ENCODE peak calls at places on chromosomes 1 and 21, in eight cellular contexts. L is GM12891, F is stomach, K is GM12878, X is Panc1, C is GM12892, U is breast epithelium, T is HCT116. R is an unnamed sample.

GRCh38 chr1:58618303-58618702 is 41.3 kb upstream of the TACSTD2 start:
- DNase-seq in L (no peak), F (peak), K (no peak), X (no peak), C (no peak), U (peak), T (no peak), R (no peak)

GRCh38 chr1:86774305-86775304 is 70.2 kb downstream of the SH3GLB1 start:
- DNase-seq in L (no peak), F (peak), K (peak), X (peak), C (no peak), U (no peak), T (peak), R (no peak)

GRCh38 chr1:203663820-203664219 is 37.2 kb downstream of the ATP2B4 start:
- DNase-seq in L (no peak), F (no peak), K (no peak), X (no peak), C (no peak), U (no peak), T (no peak), R (no peak)

GRCh38 chr1:8649875-8650274 is 167.6 kb downstream of the RERE start:
- DNase-seq in L (no peak), F (no peak), K (no peak), X (no peak), C (no peak), U (no peak), T (no peak), R (no peak)

GRCh38 chr1:185291647-185292046 is 25.4 kb downstream of the IVNS1ABP start:
- DNase-seq in L (no peak), F (no peak), K (no peak), X (no peak), C (no peak), U (no peak), T (no peak), R (no peak)

GRCh38 chr1:115068780-115069179 is 20.5 kb downstream of the TSPAN2 start:
- DNase-seq in L (no peak), F (peak), K (no peak), X (no peak), C (no peak), U (no peak), T (no peak), R (no peak)

GRCh38 chr1:89822999-89823628 is 2.3 kb downstream of the LRRC8D start:
- DNase-seq in L (no peak), F (no peak), K (no peak), X (no peak), C (no peak), U (no peak), T (no peak), R (no peak)

GRCh38 chr1:87024936-87025537 is 110.6 kb downstream of the HS2ST1 start:
- DNase-seq in L (no peak), F (no peak), K (no peak), X (peak), C (no peak), U (no peak), T (peak), R (no peak)

GRCh38 chr21:38343691-38344090 is 86.9 kb downstream of the KCNJ15 start:
- DNase-seq in L (no peak), F (peak), K (no peak), X (no peak), C (no peak), U (no peak), T (no peak), R (no peak)

GRCh38 chr1:50420689-50421365 is 2.4 kb downstream of the DMRTA2 start:
- DNase-seq in L (peak), F (no peak), K (no peak), X (no peak), C (no peak), U (no peak), T (no peak), R (no peak)

GRCh38 chr1:39158330-39159086 is 46.0 kb upstream of the MACF1 start:
- DNase-seq in L (no peak), F (peak), K (peak), X (peak), C (no peak), U (peak), T (no peak), R (no peak)

GRCh38 chr1:84375965-84376910 is 22.0 kb upstream of the DNASE2B start:
- DNase-seq in L (no peak), F (no peak), K (no peak), X (no peak), C (no peak), U (no peak), T (no peak), R (no peak)

GRCh38 chr1:71014110-71014509 is 33.5 kb downstream of the PTGER3 start:
- DNase-seq in L (no peak), F (no peak), K (no peak), X (no peak), C (no peak), U (no peak), T (no peak), R (no peak)

GRCh38 chr1:18155881-18156385 is 48.3 kb downstream of the IGSF21 start:
- DNase-seq in L (no peak), F (no peak), K (no peak), X (no peak), C (no peak), U (no peak), T (no peak), R (no peak)

GRCh38 chr21:36491191-36491916 is 11.4 kb upstream of the CLDN14 start:
- DNase-seq in L (no peak), F (no peak), K (no peak), X (no peak), C (no peak), U (no peak), T (no peak), R (no peak)

GRCh38 chr1:151197863-151198253 is 494 bp upstream of the PIP5K1A start:
- DNase-seq in L (no peak), F (no peak), K (no peak), X (no peak), C (no peak), U (no peak), T (no peak), R (no peak)

GRCh38 chr1:59522925-59523505 is 226.1 kb downstream of the FGGY start:
- DNase-seq in L (no peak), F (no peak), K (no peak), X (no peak), C (no peak), U (no peak), T (no peak), R (no peak)

GRCh38 chr1:20371411-20371810 is 80.7 kb downstream of the VWA5B1 start:
- DNase-seq in L (no peak), F (no peak), K (no peak), X (no peak), C (no peak), U (no peak), T (no peak), R (no peak)

GRCh38 chr1:95382385-95382784 is 148.4 kb downstream of the RWDD3 start:
- DNase-seq in L (no peak), F (no peak), K (no peak), X (no peak), C (no peak), U (no peak), T (no peak), R (no peak)

GRCh38 chr1:70866522-70867256 is 180.9 kb downstream of the PTGER3 start:
- DNase-seq in L (no peak), F (peak), K (no peak), X (no peak), C (no peak), U (no peak), T (no peak), R (no peak)

GRCh38 chr1:58881471-58881994 is 97.7 kb upstream of the JUN start:
- DNase-seq in L (no peak), F (peak), K (no peak), X (no peak), C (no peak), U (no peak), T (peak), R (no peak)

GRCh38 chr1:203290261-203291089 is 14.8 kb upstream of the BTG2 start:
- DNase-seq in L (peak), F (peak), K (no peak), X (no peak), C (peak), U (peak), T (no peak), R (peak)

GRCh38 chr1:2650967-2651645 is 18.3 kb upstream of the MMEL1 start:
- DNase-seq in L (no peak), F (peak), K (no peak), X (no peak), C (no peak), U (peak), T (no peak), R (no peak)

GRCh38 chr1:25703671-25704637 is 87.4 kb downstream of the MAN1C1 start:
- DNase-seq in L (no peak), F (no peak), K (no peak), X (no peak), C (no peak), U (no peak), T (no peak), R (no peak)

GRCh38 chr1:25707280-25708016 is 90.9 kb downstream of the MAN1C1 start:
- DNase-seq in L (no peak), F (no peak), K (no peak), X (no peak), C (no peak), U (no peak), T (no peak), R (no peak)

GRCh38 chr1:25706146-25707089 is 89.8 kb downstream of the MAN1C1 start:
- DNase-seq in L (no peak), F (no peak), K (no peak), X (no peak), C (no peak), U (no peak), T (no peak), R (no peak)

GRCh38 chr1:25703041-25703440 is 86.5 kb downstream of the MAN1C1 start:
- DNase-seq in L (no peak), F (no peak), K (no peak), X (no peak), C (no peak), U (no peak), T (no peak), R (no peak)

GRCh38 chr1:25705699-25706098 is 89.1 kb downstream of the MAN1C1 start:
- DNase-seq in L (no peak), F (no peak), K (no peak), X (no peak), C (no peak), U (no peak), T (no peak), R (no peak)
- TF ChIP-seq POLR2AphosphoS5 in L (no peak), F (no peak), K (no peak), X (no peak), C (no peak), U (no peak), T (no peak), R (no peak)

DNA sequence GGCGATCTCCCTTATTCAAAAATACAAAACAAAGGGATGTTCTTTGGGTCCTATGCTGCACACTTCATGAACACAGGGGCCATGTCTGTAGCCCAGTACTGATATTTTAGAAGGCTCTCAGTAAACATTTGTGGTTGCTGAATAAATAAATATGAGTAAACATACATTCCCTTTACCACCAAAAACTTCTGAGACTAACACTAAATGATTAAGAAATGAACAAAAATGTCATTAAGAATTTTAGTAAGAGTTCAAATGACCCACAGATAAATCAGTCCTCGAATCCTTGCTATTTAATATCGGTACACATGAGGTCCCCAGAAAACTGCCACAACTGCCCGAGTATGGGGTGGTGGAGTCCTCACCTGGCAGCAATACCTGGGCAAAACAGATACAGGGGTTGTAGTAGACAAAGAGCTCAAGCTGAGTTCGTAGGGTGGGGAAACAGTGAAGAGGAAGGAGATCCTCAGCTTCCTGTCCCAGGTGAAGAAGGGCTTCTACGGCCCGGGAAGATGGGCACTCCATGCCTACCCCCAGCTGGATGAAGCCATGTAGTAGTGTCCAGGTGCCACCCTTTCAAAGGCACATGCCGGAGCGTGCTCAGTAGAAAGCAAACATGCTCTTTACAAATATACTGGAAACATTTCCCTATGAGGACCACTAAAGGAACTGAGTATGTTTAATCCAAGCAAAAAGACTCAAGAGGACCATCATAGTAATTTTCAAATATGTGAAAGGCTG is 72.6 kb upstream of the ARHGAP29 start:
- DNase-seq in L (no peak), F (no peak), K (no peak), X (no peak), C (no peak), U (no peak), T (no peak), R (no peak)
- TF ChIP-seq POLR2AphosphoS5 in L (no peak), F (no peak), K (no peak), X (no peak), C (no peak), U (no peak), T (no peak), R (no peak)

GRCh38 chr21:42974832-42975820 is 764 bp downstream of the PKNOX1 start:
- DNase-seq in L (peak), F (peak), K (no peak), X (no peak), C (peak), U (peak), T (no peak), R (no peak)
- TF ChIP-seq POLR2AphosphoS5 in L (no peak), F (peak), K (peak), X (peak), C (peak), U (peak), T (no peak), R (peak)

GRCh38 chr1:66334311-66334710 is 199.6 kb upstream of the SGIP1 start:
- DNase-seq in L (no peak), F (no peak), K (no peak), X (no peak), C (no peak), U (no peak), T (no peak), R (no peak)

GRCh38 chr1:66336641-66336991 is 197.3 kb upstream of the SGIP1 start:
- DNase-seq in L (no peak), F (no peak), K (no peak), X (no peak), C (no peak), U (no peak), T (no peak), R (no peak)

GRCh38 chr1:66337249-66337648 is 196.7 kb upstream of the SGIP1 start:
- DNase-seq in L (no peak), F (no peak), K (no peak), X (no peak), C (no peak), U (no peak), T (no peak), R (no peak)

GRCh38 chr1:66335125-66335524 is 198.8 kb upstream of the SGIP1 start:
- DNase-seq in L (no peak), F (no peak), K (no peak), X (no peak), C (no peak), U (no peak), T (no peak), R (no peak)

GRCh38 chr1:66335859-66336640 is 197.9 kb upstream of the SGIP1 start:
- DNase-seq in L (no peak), F (peak), K (peak), X (no peak), C (peak), U (no peak), T (no peak), R (peak)
- TF ChIP-seq POLR2AphosphoS5 in L (peak), F (peak), K (peak), X (no peak), C (peak), U (peak), T (no peak), R (peak)

GRCh38 chr1:119795471-119795870 is 15.8 kb downstream of the REG4 start:
- DNase-seq in L (no peak), F (no peak), K (no peak), X (no peak), C (no peak), U (no peak), T (no peak), R (peak)

GRCh38 chr1:119794856-119795255 is 16.4 kb downstream of the REG4 start:
- DNase-seq in L (no peak), F (no peak), K (no peak), X (no peak), C (no peak), U (no peak), T (no peak), R (peak)

GRCh38 chr1:119799599-119800177 is 11.6 kb downstream of the REG4 start:
- DNase-seq in L (no peak), F (no peak), K (no peak), X (no peak), C (no peak), U (no peak), T (no peak), R (peak)

GRCh38 chr1:119797137-119797536 is 14.1 kb downstream of the REG4 start:
- DNase-seq in L (no peak), F (no peak), K (no peak), X (no peak), C (no peak), U (no peak), T (no peak), R (peak)

GRCh38 chr1:119799003-119799402 is 12.3 kb downstream of the REG4 start:
- DNase-seq in L (no peak), F (no peak), K (no peak), X (no peak), C (no peak), U (no peak), T (no peak), R (no peak)
- TF ChIP-seq POLR2AphosphoS5 in L (no peak), F (no peak), K (no peak), X (no peak), C (no peak), U (no peak), T (no peak), R (no peak)

GRCh38 chr1:220642285-220642684 is 47.9 kb upstream of the C1orf115 start:
- DNase-seq in L (no peak), F (no peak), K (no peak), X (no peak), C (no peak), U (no peak), T (no peak), R (no peak)
- TF ChIP-seq POLR2AphosphoS5 in L (no peak), F (no peak), K (no peak), X (no peak), C (no peak), U (no peak), T (no peak), R (no peak)

DNA sequence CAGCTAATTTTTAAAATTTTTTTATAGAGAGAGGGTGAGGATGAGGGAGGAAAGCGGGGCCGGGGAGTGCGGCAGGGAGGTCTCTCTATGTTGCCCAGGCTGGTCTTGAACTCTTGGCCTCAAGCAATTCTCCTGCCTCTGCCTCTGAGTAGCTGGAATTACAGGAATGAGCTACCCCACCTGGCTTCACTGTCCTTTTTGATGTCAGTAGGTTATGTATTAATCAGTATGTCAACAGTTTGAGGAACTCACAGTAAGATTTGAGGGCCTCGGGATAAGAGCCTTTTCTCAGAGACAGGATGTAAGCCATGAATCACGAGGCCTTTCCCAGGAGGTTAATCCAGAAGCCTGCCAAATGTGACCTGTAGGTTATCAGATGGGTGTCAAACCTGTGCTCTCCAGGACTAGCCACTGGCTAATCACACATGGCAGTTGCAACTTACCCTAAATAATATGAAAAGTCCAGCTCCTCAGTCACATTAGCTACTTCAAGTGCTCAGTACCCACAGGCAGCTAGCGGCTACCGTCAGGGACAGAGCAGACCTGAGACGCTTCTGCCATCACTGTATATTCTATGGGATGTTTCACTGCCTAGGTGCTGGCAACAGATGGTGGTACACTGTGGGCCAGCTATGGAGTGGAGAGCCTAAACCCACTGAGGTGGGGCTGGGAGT is 33.1 kb downstream of the TRIM67 start:
- DNase-seq in L (no peak), F (no peak), K (no peak), X (no peak), C (no peak), U (no peak), T (no peak), R (no peak)
- TF ChIP-seq POLR2AphosphoS5 in L (no peak), F (no peak), K (no peak), X (no peak), C (no peak), U (no peak), T (no peak), R (no peak)

DNA sequence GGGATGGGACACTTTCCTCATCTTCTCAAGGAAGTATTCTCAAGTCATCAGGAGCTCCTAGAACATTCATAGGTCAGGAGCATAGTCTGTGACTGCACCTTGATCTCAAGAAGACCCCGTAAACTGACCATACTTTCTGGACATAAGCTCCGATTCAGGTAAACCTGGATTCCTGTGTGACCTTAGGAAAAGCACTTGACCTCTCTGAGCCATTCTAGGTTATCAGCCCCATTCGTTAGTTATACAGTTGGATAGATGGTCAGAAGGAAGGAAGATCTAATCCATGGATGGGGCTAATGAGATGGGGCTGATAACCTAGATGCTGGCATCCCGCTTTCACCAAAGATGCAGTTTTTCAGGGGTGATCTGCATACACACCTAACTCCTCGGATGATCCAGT is 114.3 kb downstream of the EPHB2 start:
- DNase-seq in L (no peak), F (no peak), K (no peak), X (no peak), C (no peak), U (no peak), T (no peak), R (no peak)
- TF ChIP-seq POLR2AphosphoS5 in L (no peak), F (no peak), K (no peak), X (no peak), C (no peak), U (no peak), T (no peak), R (no peak)

GRCh38 chr1:155048449-155049334 is 2.4 kb upstream of the ADAM15 start:
- DNase-seq in L (no peak), F (no peak), K (no peak), X (no peak), C (no peak), U (no peak), T (no peak), R (no peak)
- TF ChIP-seq POLR2AphosphoS5 in L (no peak), F (no peak), K (no peak), X (no peak), C (no peak), U (no peak), T (no peak), R (no peak)

GRCh38 chr1:183074215-183074614 is 51.0 kb downstream of the LAMC1 start:
- DNase-seq in L (no peak), F (no peak), K (no peak), X (no peak), C (no peak), U (no peak), T (no peak), R (no peak)

GRCh38 chr1:183070234-183070922 is 47.2 kb downstream of the LAMC1 start:
- DNase-seq in L (no peak), F (no peak), K (no peak), X (no peak), C (no peak), U (no peak), T (no peak), R (no peak)

GRCh38 chr1:183069562-183070216 is 46.5 kb downstream of the LAMC1 start:
- DNase-seq in L (no peak), F (no peak), K (no peak), X (no peak), C (no peak), U (no peak), T (no peak), R (no peak)

GRCh38 chr1:183073320-183073719 is 50.1 kb downstream of the LAMC1 start:
- DNase-seq in L (no peak), F (no peak), K (no peak), X (no peak), C (no peak), U (no peak), T (no peak), R (no peak)

GRCh38 chr1:183070923-183071618 is 47.9 kb downstream of the LAMC1 start:
- DNase-seq in L (peak), F (no peak), K (peak), X (no peak), C (peak), U (no peak), T (no peak), R (no peak)
- TF ChIP-seq POLR2AphosphoS5 in L (no peak), F (no peak), K (no peak), X (no peak), C (no peak), U (no peak), T (no peak), R (no peak)

R was measured in esophagus muscularis mucosa.